ENCODE peak calls at places on chromosomes 5 and 9, in five cellular contexts. K is A549, N is K562, F is GM12878, H is HepG2. J is an unnamed sample.

GRCh38 chr5:9176641-9177040 is 369.2 kb downstream of the SEMA5A start:
- DNase-seq in K (no peak), N (no peak), F (no peak), H (no peak), J (no peak)

GRCh38 chr9:70093944-70094343 is 50.3 kb downstream of the MAMDC2 start:
- DNase-seq in K (no peak), N (no peak), F (no peak), H (no peak), J (no peak)

GRCh38 chr9:106927916-106928315 is 65.0 kb downstream of the ZNF462 start:
- DNase-seq in K (no peak), N (no peak), F (no peak), H (no peak), J (no peak)

GRCh38 chr9:110261631-110262030 is 5.3 kb upstream of the TXN start:
- DNase-seq in K (no peak), N (no peak), F (no peak), H (no peak), J (no peak)

GRCh38 chr5:121445511-121445910 is 406.2 kb upstream of the FTMT start:
- DNase-seq in K (no peak), N (no peak), F (no peak), H (no peak), J (no peak)

GRCh38 chr9:87062706-87063105 is 115.4 kb upstream of the GAS1 start:
- DNase-seq in K (no peak), N (no peak), F (no peak), H (no peak), J (no peak)

GRCh38 chr5:651296-652022 is 39.3 kb downstream of the CEP72 start:
- DNase-seq in K (no peak), N (no peak), F (no peak), H (no peak), J (no peak)

GRCh38 chr5:80958611-80959010 is 1.6 kb upstream of the RASGRF2 start:
- DNase-seq in K (no peak), N (no peak), F (no peak), H (no peak), J (no peak)

GRCh38 chr5:149062371-149063016 is 368 bp downstream of the SH3TC2 start:
- DNase-seq in K (peak), N (no peak), F (no peak), H (peak), J (peak)

GRCh38 chr5:158565017-158565789 is 534.5 kb downstream of the EBF1 start:
- DNase-seq in K (no peak), N (no peak), F (no peak), H (no peak), J (no peak)

GRCh38 chr5:138337685-138338410 is at the start of gene FAM53C:
- DNase-seq in K (peak), N (no peak), F (peak), H (peak), J (peak)

GRCh38 chr9:34559616-34560546 is 29.6 kb downstream of the CNTFR start:
- DNase-seq in K (peak), N (no peak), F (no peak), H (peak), J (peak)

GRCh38 chr5:137496919-137497318 is 2.2 kb downstream of the SPOCK1 start:
- DNase-seq in K (no peak), N (no peak), F (no peak), H (no peak), J (no peak)

GRCh38 chr9:93701494-93702218 is 125.3 kb downstream of the PHF2 start:
- DNase-seq in K (no peak), N (no peak), F (no peak), H (no peak), J (no peak)

GRCh38 chr9:14251146-14252071 is 62.5 kb downstream of the NFIB start:
- DNase-seq in K (peak), N (no peak), F (peak), H (peak), J (no peak)

GRCh38 chr9:134405527-134405926 is 79.3 kb downstream of the RXRA start:
- DNase-seq in K (no peak), N (no peak), F (no peak), H (no peak), J (peak)

GRCh38 chr9:121376214-121376830 is 6.3 kb upstream of the STOM start:
- DNase-seq in K (no peak), N (no peak), F (no peak), H (no peak), J (peak)

GRCh38 chr5:147051193-147051592 is 172.6 kb upstream of the PPP2R2B start:
- DNase-seq in K (no peak), N (no peak), F (no peak), H (no peak), J (peak)

GRCh38 chr5:154484393-154484944 is 6.4 kb upstream of the HAND1 start:
- DNase-seq in K (no peak), N (no peak), F (no peak), H (no peak), J (no peak)

GRCh38 chr5:6501701-6502100 is 53.0 kb downstream of the UBE2QL1 start:
- DNase-seq in K (no peak), N (no peak), F (no peak), H (no peak), J (no peak)

GRCh38 chr5:155430192-155430591 is 416.6 kb downstream of the KIF4B start:
- DNase-seq in K (no peak), N (no peak), F (no peak), H (no peak), J (no peak)

GRCh38 chr5:134887593-134888159 is 13.5 kb downstream of the TXNDC15 start:
- DNase-seq in K (no peak), N (no peak), F (no peak), H (no peak), J (no peak)

GRCh38 chr9:136219276-136219675 is 14.3 kb upstream of the LHX3 start:
- DNase-seq in K (no peak), N (no peak), F (no peak), H (no peak), J (no peak)

GRCh38 chr9:137621131-137621757 is 2.4 kb downstream of the EHMT1 start:
- DNase-seq in K (peak), N (no peak), F (no peak), H (no peak), J (no peak)

GRCh38 chr9:69579032-69579748 is 93.0 kb downstream of the APBA1 start:
- DNase-seq in K (no peak), N (no peak), F (no peak), H (no peak), J (no peak)

GRCh38 chr5:154522284-154522683 is 44.3 kb upstream of the HAND1 start:
- DNase-seq in K (no peak), N (no peak), F (no peak), H (no peak), J (no peak)

GRCh38 chr5:159133041-159133741 is 33.5 kb upstream of the EBF1 start:
- DNase-seq in K (peak), N (peak), F (peak), H (peak), J (peak)

GRCh38 chr5:167953151-167953788 is 338.2 kb upstream of the WWC1 start:
- DNase-seq in K (no peak), N (no peak), F (no peak), H (no peak), J (no peak)

GRCh38 chr5:110757118-110757729 is 18.4 kb downstream of the SLC25A46 start:
- DNase-seq in K (peak), N (peak), F (no peak), H (peak), J (peak)

GRCh38 chr5:14440598-14441401 is 140.8 kb upstream of the OTULINL start:
- DNase-seq in K (no peak), N (no peak), F (no peak), H (no peak), J (no peak)

GRCh38 chr9:14515564-14516198 is 177.6 kb downstream of the ZDHHC21 start:
- DNase-seq in K (no peak), N (no peak), F (no peak), H (no peak), J (no peak)

GRCh38 chr5:178068293-178068692 is 45.0 kb upstream of the N4BP3 start:
- DNase-seq in K (no peak), N (no peak), F (no peak), H (no peak), J (no peak)

GRCh38 chr9:110828148-110828730 is 159.6 kb downstream of the MUSK start:
- DNase-seq in K (no peak), N (no peak), F (no peak), H (no peak), J (no peak)

GRCh38 chr5:139644001-139644456 is 4.1 kb upstream of the CXXC5 start:
- DNase-seq in K (no peak), N (no peak), F (no peak), H (no peak), J (no peak)

GRCh38 chr9:121322737-121323448 is 47.2 kb downstream of the STOM start:
- DNase-seq in K (no peak), N (no peak), F (no peak), H (no peak), J (no peak)

GRCh38 chr9:92638621-92639101 is 31.3 kb downstream of the IPPK start:
- DNase-seq in K (no peak), N (no peak), F (no peak), H (no peak), J (no peak)

GRCh38 chr9:10055886-10056395 is 556.9 kb downstream of the PTPRD start:
- DNase-seq in K (no peak), N (no peak), F (no peak), H (no peak), J (no peak)

GRCh38 chr9:10062629-10063395 is 550.0 kb downstream of the PTPRD start:
- DNase-seq in K (no peak), N (no peak), F (no peak), H (no peak), J (no peak)

GRCh38 chr9:10054456-10054855 is 558.3 kb downstream of the PTPRD start:
- DNase-seq in K (no peak), N (no peak), F (no peak), H (no peak), J (no peak)

GRCh38 chr9:10059044-10059443 is 553.8 kb downstream of the PTPRD start:
- DNase-seq in K (peak), N (no peak), F (no peak), H (no peak), J (peak)
- TF ChIP-seq MYC in K (no peak), N (no peak), F (no peak), H (no peak), J (no peak)

DNA sequence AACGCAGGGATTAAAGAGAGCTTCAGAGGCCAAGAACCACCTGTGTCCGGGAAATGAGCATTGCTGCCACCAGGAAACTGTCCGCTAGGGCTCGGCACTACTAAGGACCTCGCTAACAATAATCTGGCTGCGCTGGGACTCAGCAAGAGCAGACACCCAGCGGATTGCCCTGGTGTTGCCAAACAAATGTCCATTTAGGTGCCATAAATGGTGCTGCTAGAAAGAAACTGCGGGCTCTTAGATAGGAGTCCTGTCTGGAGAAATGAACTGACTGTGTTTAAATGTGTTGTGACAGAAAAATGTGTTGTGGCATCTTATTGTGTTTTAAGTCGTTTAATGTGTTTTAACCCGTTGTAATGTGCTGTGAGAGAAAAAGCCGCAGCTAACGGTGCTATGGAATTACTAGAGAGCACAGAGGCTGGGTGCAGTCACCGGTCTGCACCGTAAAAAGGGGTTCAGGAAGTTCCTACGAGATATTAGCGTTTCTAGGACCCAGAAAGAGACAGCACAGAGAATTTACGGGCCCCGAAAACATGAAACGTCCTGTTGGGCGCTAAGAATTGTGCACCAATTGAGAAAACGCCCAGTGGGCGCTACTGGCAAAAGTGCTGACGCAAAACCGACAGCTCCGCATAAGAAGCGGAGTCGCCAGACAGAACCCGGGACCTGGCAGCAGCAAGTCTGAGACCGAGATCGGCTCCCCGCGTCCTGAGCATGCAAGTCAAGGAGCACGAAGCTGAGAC is 90.6 kb downstream of the ANXA2R start:
- DNase-seq in K (peak), N (no peak), F (peak), H (peak), J (peak)
- TF ChIP-seq MYC in K (no peak), N (no peak), F (no peak), H (no peak), J (peak)

GRCh38 chr5:142640316-142641005 is 45.4 kb downstream of the FGF1 start:
- DNase-seq in K (no peak), N (no peak), F (no peak), H (no peak), J (no peak)
- TF ChIP-seq MYC in K (no peak), N (no peak), F (no peak), H (no peak), J (no peak)

GRCh38 chr5:92309336-92309991 is 926.3 kb upstream of the ARRDC3 start:
- DNase-seq in K (peak), N (no peak), F (no peak), H (peak), J (peak)
- TF ChIP-seq MYC in K (no peak), N (no peak), F (no peak), H (no peak), J (no peak)

DNA sequence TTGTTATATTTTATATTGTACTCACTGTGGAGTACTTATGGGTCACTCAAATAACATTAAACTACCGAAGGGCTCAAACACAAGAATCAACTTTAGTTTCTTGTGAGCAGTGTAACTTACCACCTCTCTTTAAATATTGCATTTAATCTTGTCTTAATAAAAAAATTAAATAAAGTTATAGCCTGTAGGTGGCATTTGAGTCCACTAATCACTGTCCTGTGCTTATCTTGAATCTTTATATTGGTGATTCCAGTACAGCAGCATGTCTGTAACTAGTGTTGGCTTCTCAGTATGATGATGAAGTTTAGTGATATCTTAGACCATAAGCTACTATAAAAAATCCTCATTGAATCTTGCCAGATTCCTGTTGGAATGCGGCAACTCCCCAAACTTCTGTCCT is 313.8 kb downstream of the FAM170A start:
- DNase-seq in K (no peak), N (no peak), F (no peak), H (no peak), J (peak)
- TF ChIP-seq MYC in K (no peak), N (no peak), F (no peak), H (no peak), J (no peak)

GRCh38 chr9:95112436-95113280 is 204.9 kb downstream of the FANCC start:
- DNase-seq in K (no peak), N (no peak), F (no peak), H (no peak), J (no peak)
- TF ChIP-seq MYC in K (no peak), N (no peak), F (no peak), H (no peak), J (no peak)

GRCh38 chr9:130078547-130078946 is 24.8 kb downstream of the GPR107 start:
- DNase-seq in K (peak), N (no peak), F (no peak), H (no peak), J (no peak)
- TF ChIP-seq MYC in K (no peak), N (no peak), F (no peak), H (no peak), J (no peak)

J was measured in NB4.